ENCODE peak calls at places on chromosomes 7 and 10, in four cellular contexts. P is RWPE1, R is endothelial cell of umbilical vein, D is cardiac muscle cell. T is an unnamed sample.

GRCh38 chr10:76885815-76886214 is 751.8 kb downstream of the KCNMA1 start:
- DNase-seq in P (no peak), R (no peak), D (no peak), T (no peak)

GRCh38 chr7:105581066-105581811 is at the start of gene EFCAB10:
- DNase-seq in P (peak; percentile 18), R (peak; percentile 58), D (peak; percentile 95), T (peak; percentile 92)

GRCh38 chr10:102678842-102679289 is 34.6 kb downstream of the TRIM8 start:
- DNase-seq in P (no peak), R (peak; percentile 68), D (peak; percentile 92), T (peak; percentile 85)

GRCh38 chr7:133009426-133009825 is 72.5 kb downstream of the CHCHD3 start:
- DNase-seq in P (no peak), R (no peak), D (no peak), T (no peak)

GRCh38 chr10:14086596-14086995 is 244.1 kb downstream of the FRMD4A start:
- DNase-seq in P (no peak), R (no peak), D (no peak), T (no peak)

GRCh38 chr10:88898727-88899126 is 18.7 kb downstream of the STAMBPL1 start:
- DNase-seq in P (no peak), R (no peak), D (no peak), T (no peak)

GRCh38 chr7:44977956-44978355 is 859 bp downstream of the MYO1G start:
- DNase-seq in P (no peak), R (no peak), D (no peak), T (no peak)

GRCh38 chr7:69429817-69430501 is 168.3 kb upstream of the AUTS2 start:
- DNase-seq in P (no peak), R (no peak), D (no peak), T (peak; percentile 32)

GRCh38 chr7:41763626-41764025 is 60.7 kb upstream of the INHBA start:
- DNase-seq in P (no peak), R (no peak), D (no peak), T (no peak)

GRCh38 chr10:79155301-79156081 is 86.7 kb downstream of the ZMIZ1 start:
- DNase-seq in P (no peak), R (peak; percentile 66), D (no peak), T (no peak)

GRCh38 chr7:142181966-142182365 is 70.4 kb downstream of the MGAM2 start:
- DNase-seq in P (no peak), R (no peak), D (no peak), T (no peak)

GRCh38 chr10:34994565-34995142 is 95.5 kb downstream of the CUL2 start:
- DNase-seq in P (peak; percentile 94), R (peak; percentile 87), D (peak; percentile 85), T (peak; percentile 58)

GRCh38 chr7:143147070-143147469 is 15.2 kb downstream of the PIP start:
- DNase-seq in P (no peak), R (no peak), D (no peak), T (no peak)

GRCh38 chr7:151428393-151429231 is 11.3 kb downstream of the CRYGN start:
- DNase-seq in P (no peak), R (no peak), D (peak; percentile 78), T (peak; percentile 74)

GRCh38 chr7:97064972-97065587 is 40.4 kb upstream of the DLX5 start:
- DNase-seq in P (peak; percentile 42), R (peak; percentile 54), D (peak; percentile 69), T (peak; percentile 36)

GRCh38 chr10:14466256-14466655 is 135.5 kb upstream of the FRMD4A start:
- DNase-seq in P (peak; percentile 43), R (no peak), D (no peak), T (no peak)

GRCh38 chr10:59865101-59865500 is 41.3 kb downstream of the CCDC6 start:
- DNase-seq in P (peak; percentile 85), R (no peak), D (peak; percentile 12), T (no peak)

GRCh38 chr7:121624922-121625321 is 228.8 kb upstream of the FAM3C start:
- DNase-seq in P (no peak), R (no peak), D (no peak), T (no peak)

GRCh38 chr10:47207280-47207613 is 92.8 kb upstream of the GDF10 start:
- DNase-seq in P (no peak), R (no peak), D (peak; percentile 59), T (no peak)

GRCh38 chr10:125955766-125956165 is 59.4 kb downstream of the FANK1 start:
- DNase-seq in P (no peak), R (peak; percentile 65), D (no peak), T (no peak)

GRCh38 chr10:129927351-129928120 is 36.5 kb downstream of the EBF3 start:
- DNase-seq in P (no peak), R (no peak), D (no peak), T (no peak)

GRCh38 chr7:114789942-114790341 is 132.0 kb upstream of the MDFIC start:
- DNase-seq in P (peak; percentile 77), R (peak; percentile 77), D (no peak), T (no peak)

GRCh38 chr7:116863168-116863670 is 832 bp downstream of the CAPZA2 start:
- DNase-seq in P (peak; percentile 26), R (peak; percentile 67), D (no peak), T (peak; percentile 25)

GRCh38 chr10:111221682-111222470 is 145.0 kb downstream of the ADRA2A start:
- DNase-seq in P (no peak), R (no peak), D (no peak), T (no peak)

GRCh38 chr7:95469850-95470249 is 15.9 kb upstream of the ASB4 start:
- DNase-seq in P (no peak), R (no peak), D (no peak), T (peak; percentile 8)

GRCh38 chr7:151103973-151104372 is 17.7 kb downstream of the AGAP3 start:
- DNase-seq in P (no peak), R (no peak), D (no peak), T (no peak)

GRCh38 chr7:132577206-132578049 is 1.2 kb upstream of the PLXNA4 start:
- DNase-seq in P (peak; percentile 5), R (peak; percentile 74), D (peak; percentile 90), T (peak; percentile 87)

GRCh38 chr7:132321387-132321786 is 254.9 kb downstream of the PLXNA4 start:
- DNase-seq in P (no peak), R (peak; percentile 24), D (peak; percentile 29), T (peak; percentile 39)

GRCh38 chr10:58921366-58921947 is 255.0 kb upstream of the PHYHIPL start:
- DNase-seq in P (no peak), R (no peak), D (peak; percentile 57), T (no peak)

GRCh38 chr10:112475565-112476233 is 28.7 kb downstream of the VTI1A start:
- DNase-seq in P (no peak), R (peak; percentile 37), D (no peak), T (no peak)

GRCh38 chr7:100674441-100675407 is 1.2 kb downstream of the GNB2 start:
- DNase-seq in P (no peak), R (peak; percentile 42), D (peak; percentile 63), T (peak; percentile 60)

GRCh38 chr10:111391146-111391545 is 314.3 kb downstream of the ADRA2A start:
- DNase-seq in P (no peak), R (no peak), D (no peak), T (no peak)

GRCh38 chr10:132407243-132407746 is 10.3 kb downstream of the PWWP2B start:
- DNase-seq in P (no peak), R (no peak), D (no peak), T (no peak)

GRCh38 chr7:121376982-121377381 is 19.1 kb downstream of the FAM3C start:
- DNase-seq in P (no peak), R (no peak), D (no peak), T (no peak)

DNA sequence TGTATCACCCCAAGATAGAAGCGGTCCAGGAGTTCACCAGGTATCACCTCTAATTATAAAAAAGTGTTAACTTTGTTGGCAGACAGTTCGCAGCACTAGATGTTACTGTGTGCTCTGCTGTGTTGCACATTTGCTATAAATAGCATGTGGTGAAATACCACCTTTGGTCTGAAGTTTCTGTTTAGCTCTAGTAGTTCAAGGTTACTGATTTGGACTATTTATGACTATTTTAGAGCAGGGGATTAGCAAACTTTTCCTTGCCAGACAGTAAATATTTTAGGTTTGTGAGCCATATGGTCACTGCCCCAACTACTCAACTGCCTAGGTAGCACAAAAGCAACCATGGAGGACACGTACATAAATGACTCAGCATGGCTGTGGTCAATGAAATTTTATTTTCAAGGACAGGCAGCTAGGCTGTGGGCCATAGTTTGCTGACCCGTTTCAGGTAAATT is 16.5 kb downstream of the DENND10 start:
- DNase-seq in P (no peak), R (no peak), D (peak; percentile 10), T (no peak)
- TF ChIP-seq CTCF in P (no peak), R (no peak), D (no peak), T (no peak)

GRCh38 chr7:35241884-35242283 is 12.0 kb downstream of the TBX20 start:
- DNase-seq in P (no peak), R (no peak), D (no peak), T (no peak)
- TF ChIP-seq CTCF in P (no peak), R (no peak), D (no peak), T (no peak)

GRCh38 chr10:96056787-96057186 is 13.4 kb downstream of the CCNJ start:
- DNase-seq in P (no peak), R (no peak), D (no peak), T (no peak)
- TF ChIP-seq CTCF in P (no peak), R (no peak), D (no peak), T (no peak)

DNA sequence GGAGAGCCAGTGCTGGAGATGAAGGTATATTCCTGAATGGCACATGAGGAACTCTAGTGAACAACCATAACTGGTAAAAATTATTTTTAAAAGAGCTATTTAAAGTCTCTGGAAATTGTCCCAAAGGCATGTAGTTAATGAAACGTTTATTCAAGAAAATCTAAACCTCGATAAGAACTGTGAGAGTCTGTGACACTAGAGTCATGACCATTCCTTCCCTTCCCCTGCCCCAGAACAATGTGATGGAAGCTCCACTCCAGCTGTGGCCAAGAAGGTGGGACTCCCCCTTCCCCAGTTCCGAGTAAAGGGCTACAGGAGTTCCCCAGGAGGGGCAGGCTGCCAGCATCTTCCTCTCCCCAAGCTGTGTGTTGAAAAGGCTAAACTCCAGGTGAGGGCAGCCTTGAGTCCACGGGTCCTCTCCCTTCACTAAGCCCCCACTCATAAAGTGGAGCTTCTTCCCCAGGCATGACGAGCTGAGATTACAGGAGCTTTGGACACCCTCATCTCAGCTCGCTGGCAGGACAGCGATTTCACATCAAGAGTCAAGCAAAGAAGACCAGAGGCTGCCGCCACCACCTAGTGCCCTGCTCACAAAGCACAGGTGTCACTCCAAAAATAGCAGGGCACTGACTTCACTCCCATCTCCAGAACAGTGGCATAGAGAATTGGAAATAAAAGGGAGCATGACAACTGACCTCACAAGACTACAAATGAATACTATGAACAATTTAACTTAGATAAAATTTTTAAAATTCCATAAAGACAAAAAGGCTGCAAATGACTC is 68.5 kb downstream of the NHLRC2 start:
- DNase-seq in P (no peak), R (no peak), D (no peak), T (no peak)
- TF ChIP-seq CTCF in P (no peak), R (no peak), D (no peak), T (no peak)

GRCh38 chr10:93991101-93991500 is 2.6 kb upstream of the PLCE1 start:
- DNase-seq in P (no peak), R (no peak), D (no peak), T (no peak)

GRCh38 chr10:93991596-93992284 is 2.0 kb upstream of the PLCE1 start:
- DNase-seq in P (peak; percentile 71), R (peak; percentile 29), D (peak; percentile 63), T (peak; percentile 15)

GRCh38 chr10:93993414-93993781 is 333 bp upstream of the PLCE1 start:
- DNase-seq in P (no peak), R (no peak), D (no peak), T (no peak)

GRCh38 chr10:93993782-93994668 is at the start of gene PLCE1:
- DNase-seq in P (peak; percentile 58), R (no peak), D (peak; percentile 80), T (peak; percentile 73)

GRCh38 chr10:93992400-93993030 is 1.2 kb upstream of the PLCE1 start:
- DNase-seq in P (no peak), R (no peak), D (no peak), T (no peak)
- TF ChIP-seq CTCF in P (no peak), R (no peak), D (peak; percentile 27), T (peak; percentile 13)